ENCODE peak calls at places on chromosome 4, in six cellular contexts. One of them, this sample, is unnamed.

GRCh38 chr4:107988763-107989035 is 990 bp upstream of the HADH start:
- DNase-seq in IMR-90: no peak
- DNase-seq in EH: no peak
- DNase-seq in A172: no peak
- DNase-seq in psoas muscle: no peak
- DNase-seq in ACHN: no peak
- DNase-seq in this sample: no peak

GRCh38 chr4:90745176-90745575 is 618.0 kb downstream of the CCSER1 start:
- DNase-seq in IMR-90: no peak
- DNase-seq in A172: peak
- DNase-seq in EH: no peak
- DNase-seq in psoas muscle: no peak
- DNase-seq in ACHN: no peak
- DNase-seq in this sample: no peak

GRCh38 chr4:48906283-48907173 is at the start of gene OCIAD2:
- DNase-seq in A172: peak
- DNase-seq in IMR-90: no peak
- DNase-seq in ACHN: peak
- DNase-seq in EH: peak
- DNase-seq in psoas muscle: peak
- DNase-seq in this sample: no peak

GRCh38 chr4:3750334-3750733 is 15.9 kb upstream of the ADRA2C start:
- DNase-seq in EH: no peak
- DNase-seq in psoas muscle: peak
- DNase-seq in A172: no peak
- DNase-seq in ACHN: no peak
- DNase-seq in IMR-90: no peak
- DNase-seq in this sample: no peak

GRCh38 chr4:76527666-76528065 is 92.6 kb downstream of the SHROOM3 start:
- DNase-seq in IMR-90: no peak
- DNase-seq in ACHN: no peak
- DNase-seq in A172: no peak
- DNase-seq in EH: no peak
- DNase-seq in psoas muscle: no peak
- DNase-seq in this sample: no peak

GRCh38 chr4:4296283-4296846 is 6.3 kb downstream of the ZBTB49 start:
- DNase-seq in EH: no peak
- DNase-seq in psoas muscle: no peak
- DNase-seq in A172: no peak
- DNase-seq in IMR-90: no peak
- DNase-seq in ACHN: no peak
- DNase-seq in this sample: no peak

GRCh38 chr4:106530816-106531215 is 162.2 kb upstream of the GIMD1 start:
- DNase-seq in A172: no peak
- DNase-seq in EH: no peak
- DNase-seq in ACHN: no peak
- DNase-seq in IMR-90: no peak
- DNase-seq in psoas muscle: no peak
- DNase-seq in this sample: peak

GRCh38 chr4:152424980-152425379 is 110.9 kb downstream of the FBXW7 start:
- DNase-seq in IMR-90: no peak
- DNase-seq in psoas muscle: no peak
- DNase-seq in ACHN: no peak
- DNase-seq in EH: peak
- DNase-seq in A172: no peak
- DNase-seq in this sample: no peak

GRCh38 chr4:149164282-149164681 is 651.4 kb downstream of the IQCM start:
- DNase-seq in ACHN: peak
- DNase-seq in psoas muscle: no peak
- DNase-seq in EH: peak
- DNase-seq in A172: peak
- DNase-seq in IMR-90: peak
- DNase-seq in this sample: peak

GRCh38 chr4:6362896-6363295 is 93.2 kb downstream of the WFS1 start:
- DNase-seq in psoas muscle: peak
- DNase-seq in ACHN: peak
- DNase-seq in IMR-90: peak
- DNase-seq in A172: peak
- DNase-seq in EH: peak
- DNase-seq in this sample: no peak

GRCh38 chr4:8032381-8032780 is 92.7 kb upstream of the AFAP1 start:
- DNase-seq in psoas muscle: no peak
- DNase-seq in EH: no peak
- DNase-seq in IMR-90: no peak
- DNase-seq in ACHN: no peak
- DNase-seq in A172: no peak
- DNase-seq in this sample: no peak